ENCODE peak calls at places on chromosomes 5 and 9, in eight cellular contexts. Q, I, Y, S, N, E, H and O are unnamed samples.
A peak's percentile ranks its signal among the peaks of the same experiment; 100 is the strongest.

GRCh38 chr9:126844085-126844484 is 16.4 kb upstream of the ZBTB34 start:
- DNase-seq in H (no peak), N (peak; percentile 63), I (no peak), E (peak; percentile 66), Y (no peak), Q (peak; percentile 65), S (no peak), O (peak; percentile 74)

GRCh38 chr5:172280937-172281336 is 2.6 kb downstream of the UBTD2 start:
- DNase-seq in Y (no peak), H (no peak), E (peak; percentile 75), I (no peak), Q (peak; percentile 83), S (no peak), N (peak; percentile 17), O (no peak)

GRCh38 chr9:69056416-69056815 is 20.9 kb downstream of the FXN start:
- DNase-seq in E (no peak), S (no peak), H (no peak), Q (no peak), N (no peak), Y (no peak), I (no peak), O (no peak)

GRCh38 chr5:146394486-146394885 is 52.6 kb upstream of the TCERG1 start:
- DNase-seq in H (no peak), I (no peak), Y (no peak), E (no peak), N (no peak), S (no peak), Q (no peak), O (no peak)

GRCh38 chr5:172646716-172647285 is 5.7 kb downstream of the NEURL1B start:
- DNase-seq in E (no peak), Q (peak; percentile 56), Y (no peak), S (no peak), I (no peak), N (peak; percentile 36), H (no peak), O (peak; percentile 26)

GRCh38 chr9:36208521-36209253 is 18.0 kb downstream of the CLTA start:
- DNase-seq in Y (no peak), H (no peak), S (no peak), N (no peak), Q (no peak), E (peak; percentile 63), I (no peak), O (no peak)

GRCh38 chr9:87618931-87619330 is 107.0 kb upstream of the CTSL start:
- DNase-seq in N (no peak), H (no peak), Y (no peak), Q (no peak), E (no peak), I (no peak), S (no peak), O (no peak)

GRCh38 chr5:145941096-145941676 is 4.8 kb downstream of the SH3RF2 start:
- DNase-seq in H (no peak), Y (no peak), I (no peak), E (peak; percentile 18), N (no peak), Q (peak; percentile 56), S (no peak), O (no peak)

GRCh38 chr5:122192883-122193496 is 63.6 kb downstream of the ZNF474 start:
- DNase-seq in N (peak; percentile 82), I (no peak), H (peak; percentile 68), S (peak; percentile 26), Q (peak; percentile 87), E (peak; percentile 74), Y (peak; percentile 86), O (peak; percentile 67)

GRCh38 chr5:149170292-149170691 is 29.0 kb downstream of the ABLIM3 start:
- DNase-seq in E (peak; percentile 46), Y (no peak), N (no peak), Q (peak; percentile 80), S (no peak), H (no peak), I (no peak), O (no peak)

GRCh38 chr5:58891072-58891970 is 308.4 kb downstream of the RAB3C start:
- DNase-seq in Q (peak; percentile 93), Y (peak; percentile 87), E (peak; percentile 73), I (peak; percentile 53), N (peak; percentile 95), S (peak; percentile 59), H (peak; percentile 58), O (peak; percentile 55)

GRCh38 chr5:58887721-58888409 is 305.0 kb downstream of the RAB3C start:
- DNase-seq in H (peak; percentile 29), Y (peak; percentile 44), S (no peak), I (no peak), N (no peak), Q (peak; percentile 47), E (no peak), O (no peak)

GRCh38 chr5:58893551-58893950 is 310.7 kb downstream of the RAB3C start:
- DNase-seq in Q (no peak), Y (no peak), N (no peak), H (no peak), S (no peak), E (no peak), I (no peak), O (peak; percentile 76)

GRCh38 chr5:58890265-58890664 is 307.4 kb downstream of the RAB3C start:
- DNase-seq in Y (no peak), H (no peak), E (no peak), I (no peak), Q (no peak), S (no peak), N (no peak), O (no peak)

DNA sequence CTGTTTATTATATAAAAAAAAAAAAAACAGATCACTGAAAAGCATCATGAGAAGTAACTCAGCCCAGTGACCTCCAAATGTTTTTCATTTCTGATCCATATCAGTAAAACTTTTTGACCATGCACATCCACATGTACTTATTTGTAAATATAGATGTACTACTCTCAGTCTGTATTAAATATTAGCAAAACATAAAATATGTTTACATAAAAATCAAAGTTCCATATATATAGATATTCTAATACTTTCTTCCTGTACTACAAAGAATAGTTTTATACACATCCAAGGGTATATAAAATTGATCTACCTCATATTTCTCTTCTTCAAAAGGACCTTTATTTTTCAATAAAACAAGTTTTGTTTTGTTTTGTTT is 309.1 kb downstream of the RAB3C start:
- DNase-seq in I (no peak), S (no peak), N (no peak), H (no peak), E (no peak), Q (no peak), Y (no peak), O (no peak)
- TF ChIP-seq CTCF in I (no peak), S (no peak), N (no peak), H (no peak), E (no peak), Q (no peak), Y (no peak), O (no peak)

DNA sequence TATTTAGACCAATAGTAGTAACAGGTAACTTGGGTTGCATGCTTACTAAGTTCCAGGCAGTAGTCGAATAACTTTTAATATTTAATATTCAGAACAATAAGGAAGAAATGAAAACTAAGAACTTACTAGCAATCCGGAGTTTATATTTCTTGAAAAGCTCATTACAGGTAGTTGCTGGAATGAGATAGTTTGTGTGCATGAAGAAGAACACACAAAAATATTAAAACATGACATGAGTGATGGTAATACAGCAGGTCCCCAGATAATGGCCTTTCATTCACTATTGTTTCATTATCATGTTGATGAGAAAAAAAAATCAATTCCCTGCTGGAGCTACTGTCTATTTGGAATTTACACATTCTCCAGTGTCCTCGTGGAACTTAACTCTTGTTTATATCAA is 44.7 kb downstream of the EXOSC2 start:
- DNase-seq in Y (no peak), N (no peak), E (no peak), Q (no peak), H (no peak), S (no peak), I (no peak), O (no peak)
- TF ChIP-seq CTCF in Y (no peak), N (no peak), E (no peak), Q (no peak), H (no peak), S (no peak), I (no peak), O (no peak)

DNA sequence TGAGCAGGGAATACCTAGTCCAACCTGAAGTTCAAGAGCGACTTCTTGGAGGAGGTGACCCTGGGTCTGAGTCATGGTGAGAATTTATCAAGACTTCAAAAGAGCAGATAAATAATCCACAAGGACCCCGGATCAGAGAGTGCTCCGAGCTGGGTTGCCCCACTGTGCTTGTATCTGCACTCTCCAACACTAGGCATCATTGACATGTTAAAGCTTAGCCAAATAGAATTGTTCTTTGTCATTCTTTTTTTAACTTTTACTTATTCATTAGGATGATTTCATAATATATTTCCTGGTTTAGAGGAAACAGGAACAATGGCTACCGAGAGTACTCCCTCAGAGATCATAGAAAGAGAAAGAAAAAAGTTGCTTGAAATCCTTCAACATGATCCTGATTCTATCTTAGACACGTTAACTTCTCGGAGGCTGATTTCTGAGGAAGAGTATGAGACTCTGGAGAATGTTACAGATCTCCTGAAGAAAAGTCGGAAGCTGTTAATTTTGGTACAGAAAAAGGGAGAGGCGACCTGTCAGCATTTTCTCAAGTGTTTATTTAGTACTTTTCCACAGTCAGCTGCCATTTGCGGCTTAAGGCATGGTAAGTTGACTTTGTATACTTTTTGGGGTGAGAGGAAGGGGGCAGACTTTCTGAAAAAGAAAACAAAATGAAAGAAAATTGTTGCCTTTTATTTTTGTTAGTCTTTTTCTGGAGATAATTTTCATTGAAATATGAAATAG is at the start of gene CARD6:
- DNase-seq in N (no peak), H (peak; percentile 54), I (no peak), S (peak; percentile 28), Y (peak; percentile 19), E (peak; percentile 25), Q (peak; percentile 76), O (peak; percentile 77)
- TF ChIP-seq CTCF in N (no peak), H (no peak), I (no peak), S (no peak), Y (no peak), E (peak; percentile 3), Q (peak; percentile 29), O (no peak)

GRCh38 chr9:132630116-132630515 is 39.7 kb downstream of the DDX31 start:
- DNase-seq in S (no peak), N (no peak), H (no peak), E (no peak), Q (no peak), Y (no peak), I (no peak), O (no peak)

GRCh38 chr9:132631280-132631679 is 38.5 kb downstream of the DDX31 start:
- DNase-seq in I (no peak), N (peak; percentile 80), H (no peak), S (no peak), Q (peak; percentile 47), Y (no peak), E (peak; percentile 53), O (peak; percentile 89)

GRCh38 chr9:132630811-132631210 is 39.0 kb downstream of the DDX31 start:
- DNase-seq in N (no peak), Y (no peak), H (no peak), I (no peak), S (no peak), Q (no peak), E (no peak), O (peak; percentile 89)

GRCh38 chr9:132632426-132632825 is 37.4 kb downstream of the DDX31 start:
- DNase-seq in I (no peak), S (no peak), E (no peak), N (no peak), H (no peak), Q (no peak), Y (no peak), O (no peak)

DNA sequence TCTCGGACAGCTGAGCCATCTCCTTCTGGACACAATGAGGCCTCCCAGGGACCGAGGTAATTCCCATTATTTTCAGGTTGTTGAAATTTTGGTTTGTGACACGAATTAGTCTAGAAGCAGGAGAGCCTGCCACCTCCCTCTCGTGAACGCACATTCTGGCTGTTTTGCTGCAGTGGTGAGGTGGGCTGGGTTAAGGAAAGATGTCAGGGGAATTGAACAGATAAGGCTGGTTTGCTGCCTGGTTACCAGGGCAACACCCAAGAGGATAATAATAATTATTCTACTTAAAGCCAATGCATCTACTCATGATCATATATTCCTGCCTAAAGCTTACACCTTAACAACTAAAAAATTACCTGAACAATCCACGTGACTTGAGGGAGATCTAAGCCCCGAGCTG is 38.1 kb downstream of the DDX31 start:
- DNase-seq in N (peak; percentile 48), I (no peak), S (no peak), Q (peak; percentile 22), H (no peak), Y (no peak), E (no peak), O (no peak)
- TF ChIP-seq CTCF in N (no peak), I (no peak), S (no peak), Q (no peak), H (no peak), Y (no peak), E (no peak), O (no peak)